ENCODE peak calls at places on chromosomes 16 and 17, in five cellular contexts. U, C, G, F and J are unnamed samples.

GRCh38 chr17:45197555-45198334 is 23.9 kb upstream of the FMNL1 start:
- DNase-seq in U (peak), C (peak), G (peak), F (peak), J (peak)

GRCh38 chr16:79621027-79621426 is 20.5 kb upstream of the MAF start:
- DNase-seq in U (no peak), C (no peak), G (no peak), F (no peak), J (no peak)

GRCh38 chr17:76432004-76432403 is 20.9 kb downstream of the UBE2O start:
- DNase-seq in U (no peak), C (no peak), G (no peak), F (no peak), J (no peak)

GRCh38 chr16:24837969-24838368 is 7.8 kb upstream of the SLC5A11 start:
- DNase-seq in U (no peak), C (no peak), G (no peak), F (no peak), J (no peak)

GRCh38 chr17:2158011-2158410 is 103.1 kb downstream of the HIC1 start:
- DNase-seq in U (no peak), C (no peak), G (no peak), F (no peak), J (no peak)

GRCh38 chr16:29009050-29009837 is 24.4 kb downstream of the LAT start:
- DNase-seq in U (peak), C (no peak), G (no peak), F (no peak), J (no peak)

GRCh38 chr17:3027786-3028532 is 35.4 kb downstream of the OR1D5 start:
- DNase-seq in U (no peak), C (no peak), G (no peak), F (peak), J (no peak)

GRCh38 chr17:73841431-73842060 is 197.3 kb upstream of the SDK2 start:
- DNase-seq in U (no peak), C (no peak), G (peak), F (peak), J (peak)

GRCh38 chr16:75506567-75506966 is 11.3 kb upstream of the CHST6 start:
- DNase-seq in U (no peak), C (peak), G (no peak), F (no peak), J (no peak)

GRCh38 chr16:54940279-54940604 is 9.6 kb downstream of the IRX5 start:
- DNase-seq in U (no peak), C (no peak), G (no peak), F (no peak), J (no peak)

GRCh38 chr16:76265434-76266045 is 11.7 kb upstream of the CNTNAP4 start:
- DNase-seq in U (peak), C (peak), G (peak), F (peak), J (peak)

GRCh38 chr16:66881014-66881417 is 701 bp downstream of the PDP2 start:
- DNase-seq in U (peak), C (no peak), G (no peak), F (no peak), J (no peak)

GRCh38 chr17:83057793-83058477 is 21.5 kb upstream of the METRNL start:
- DNase-seq in U (no peak), C (no peak), G (peak), F (no peak), J (no peak)

GRCh38 chr17:72237223-72237622 is 116.4 kb downstream of the SOX9 start:
- DNase-seq in U (no peak), C (no peak), G (no peak), F (no peak), J (no peak)

GRCh38 chr17:66976781-66977201 is 12.3 kb downstream of the CACNG4 start:
- DNase-seq in U (no peak), C (no peak), G (peak), F (no peak), J (no peak)

GRCh38 chr16:3254309-3254708 is 2.1 kb downstream of the MEFV start:
- DNase-seq in U (no peak), C (no peak), G (peak), F (no peak), J (no peak)

GRCh38 chr16:48182979-48183537 is 27.3 kb upstream of the ABCC12 start:
- DNase-seq in U (no peak), C (no peak), G (no peak), F (no peak), J (no peak)

GRCh38 chr16:48054881-48055601 is 100.8 kb downstream of the ABCC12 start:
- DNase-seq in U (peak), C (peak), G (peak), F (peak), J (peak)

GRCh38 chr17:75518201-75518600 is 1.9 kb downstream of the TSEN54 start:
- DNase-seq in U (no peak), C (no peak), G (no peak), F (no peak), J (no peak)

GRCh38 chr16:83095926-83096692 is 469.3 kb downstream of the CDH13 start:
- DNase-seq in U (no peak), C (no peak), G (no peak), F (no peak), J (no peak)

GRCh38 chr17:37294888-37295287 is 80.9 kb upstream of the C17orf78 start:
- DNase-seq in U (no peak), C (no peak), G (no peak), F (no peak), J (no peak)

GRCh38 chr17:7020894-7021664 is 1.8 kb upstream of the BCL6B start:
- DNase-seq in U (no peak), C (no peak), G (no peak), F (no peak), J (no peak)
- TF ChIP-seq JUND in U (no peak), C (no peak), G (no peak), F (no peak), J (no peak)

DNA sequence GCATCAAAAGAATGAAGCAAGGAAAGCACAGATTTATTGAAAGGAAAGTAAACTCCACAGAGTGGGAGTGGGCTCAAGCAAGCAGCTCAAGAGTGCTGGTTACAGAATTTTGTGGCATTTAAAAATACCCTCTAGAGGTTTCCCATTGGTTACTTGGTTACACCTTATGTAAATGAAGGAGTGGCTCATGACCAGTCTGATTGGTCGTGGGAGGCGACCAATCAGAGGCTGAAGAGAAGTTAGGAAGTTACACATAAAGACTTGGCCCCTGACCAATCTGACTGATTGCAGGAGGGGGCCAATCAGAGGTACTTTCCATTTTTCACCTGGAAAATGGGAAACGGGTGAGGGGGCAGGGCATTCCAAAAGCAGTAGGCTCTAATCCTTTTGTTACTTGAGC is 1373.8 kb upstream of the GOT2 start:
- DNase-seq in U (no peak), C (no peak), G (no peak), F (no peak), J (no peak)
- TF ChIP-seq JUND in U (no peak), C (no peak), G (no peak), F (no peak), J (no peak)

DNA sequence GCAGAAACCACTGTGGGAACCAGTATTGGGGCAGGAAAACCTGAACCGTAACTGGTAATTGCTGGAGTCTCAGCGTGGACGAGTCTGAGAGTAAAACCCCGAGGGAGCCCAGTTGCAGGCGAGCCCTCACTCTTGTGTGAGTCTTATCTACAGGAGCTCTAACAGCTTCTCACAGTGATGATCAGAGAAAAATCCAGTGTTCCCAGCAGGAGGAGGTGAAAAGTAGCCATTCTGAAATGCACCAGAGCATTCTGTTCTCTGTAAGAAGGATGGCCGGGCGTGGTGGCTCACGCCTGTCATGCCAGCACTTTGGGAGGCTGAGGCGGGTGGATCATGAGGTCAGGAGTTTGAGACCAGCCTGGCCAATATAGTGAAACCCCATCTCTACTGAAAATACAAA is 161.2 kb downstream of the COPRS start:
- DNase-seq in U (no peak), C (no peak), G (no peak), F (peak), J (no peak)
- TF ChIP-seq JUND in U (no peak), C (no peak), G (no peak), F (no peak), J (no peak)

GRCh38 chr16:89721644-89722391 is 481 bp downstream of the ZNF276 start:
- DNase-seq in U (peak), C (no peak), G (peak), F (no peak), J (peak)
- TF ChIP-seq JUND in U (no peak), C (no peak), G (no peak), F (no peak), J (no peak)

GRCh38 chr17:7002288-7003047 is 6.6 kb downstream of the ALOX12 start:
- DNase-seq in U (no peak), C (no peak), G (no peak), F (no peak), J (no peak)
- TF ChIP-seq JUND in U (no peak), C (no peak), G (no peak), F (no peak), J (no peak)

GRCh38 chr17:68290955-68291835 is at the start of the genes ARSG and SLC16A6:
- DNase-seq in U (peak), C (peak), G (peak), F (peak), J (peak)
- TF ChIP-seq JUND in U (no peak), C (no peak), G (no peak), F (no peak), J (no peak)

GRCh38 chr16:71542377-71542776 is 16.2 kb downstream of the CHST4 start:
- DNase-seq in U (peak), C (peak), G (peak), F (peak), J (peak)
- TF ChIP-seq JUND in U (no peak), C (no peak), G (no peak), F (no peak), J (no peak)

GRCh38 chr17:50310455-50311111 is 35.3 kb upstream of the XYLT2 start:
- DNase-seq in U (no peak), C (no peak), G (no peak), F (no peak), J (no peak)

GRCh38 chr17:50307654-50308053 is 33.4 kb downstream of the TMEM92 start:
- DNase-seq in U (no peak), C (no peak), G (no peak), F (no peak), J (no peak)

GRCh38 chr17:50311112-50311460 is 34.8 kb upstream of the XYLT2 start:
- DNase-seq in U (no peak), C (no peak), G (no peak), F (no peak), J (no peak)

GRCh38 chr17:50311483-50311882 is 34.4 kb upstream of the XYLT2 start:
- DNase-seq in U (no peak), C (no peak), G (no peak), F (no peak), J (peak)

GRCh38 chr17:50308666-50309065 is 34.4 kb downstream of the TMEM92 start:
- DNase-seq in U (no peak), C (no peak), G (no peak), F (no peak), J (no peak)
- TF ChIP-seq JUND in U (no peak), C (no peak), G (no peak), F (no peak), J (no peak)

DNA sequence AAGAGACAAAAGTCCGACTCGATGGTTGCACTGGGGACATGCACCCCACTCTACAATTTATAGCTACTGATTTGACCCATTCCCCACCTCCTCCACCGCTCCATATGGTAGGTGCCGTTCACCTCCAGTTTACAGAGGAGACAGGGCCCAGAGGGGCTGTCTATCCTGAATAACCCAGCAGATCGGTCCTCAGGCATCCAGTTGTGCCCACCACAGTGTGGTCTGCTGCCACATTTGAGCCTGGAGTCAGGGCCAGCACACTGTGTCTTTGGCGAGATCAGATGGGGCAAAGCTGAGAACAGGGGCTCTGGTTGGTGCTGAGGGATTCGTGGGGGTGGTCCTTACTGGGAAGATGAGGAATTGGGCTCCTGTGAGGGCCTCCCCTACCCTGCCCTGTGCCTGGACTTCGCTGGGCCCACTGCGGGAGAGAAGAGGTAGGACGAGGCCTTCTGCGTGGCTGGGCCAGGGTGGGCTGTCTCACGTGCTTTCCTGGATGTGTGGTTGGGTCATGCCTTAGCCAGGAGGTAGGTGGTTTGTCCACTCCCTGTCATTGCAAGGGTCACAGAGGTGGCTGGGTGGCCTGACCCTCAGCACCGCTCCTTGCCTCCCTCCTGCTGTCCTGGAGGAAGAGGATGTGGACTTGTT is 2.8 kb downstream of the ADCY7 start:
- DNase-seq in U (no peak), C (no peak), G (no peak), F (no peak), J (no peak)
- TF ChIP-seq JUND in U (no peak), C (no peak), G (no peak), F (no peak), J (no peak)

DNA sequence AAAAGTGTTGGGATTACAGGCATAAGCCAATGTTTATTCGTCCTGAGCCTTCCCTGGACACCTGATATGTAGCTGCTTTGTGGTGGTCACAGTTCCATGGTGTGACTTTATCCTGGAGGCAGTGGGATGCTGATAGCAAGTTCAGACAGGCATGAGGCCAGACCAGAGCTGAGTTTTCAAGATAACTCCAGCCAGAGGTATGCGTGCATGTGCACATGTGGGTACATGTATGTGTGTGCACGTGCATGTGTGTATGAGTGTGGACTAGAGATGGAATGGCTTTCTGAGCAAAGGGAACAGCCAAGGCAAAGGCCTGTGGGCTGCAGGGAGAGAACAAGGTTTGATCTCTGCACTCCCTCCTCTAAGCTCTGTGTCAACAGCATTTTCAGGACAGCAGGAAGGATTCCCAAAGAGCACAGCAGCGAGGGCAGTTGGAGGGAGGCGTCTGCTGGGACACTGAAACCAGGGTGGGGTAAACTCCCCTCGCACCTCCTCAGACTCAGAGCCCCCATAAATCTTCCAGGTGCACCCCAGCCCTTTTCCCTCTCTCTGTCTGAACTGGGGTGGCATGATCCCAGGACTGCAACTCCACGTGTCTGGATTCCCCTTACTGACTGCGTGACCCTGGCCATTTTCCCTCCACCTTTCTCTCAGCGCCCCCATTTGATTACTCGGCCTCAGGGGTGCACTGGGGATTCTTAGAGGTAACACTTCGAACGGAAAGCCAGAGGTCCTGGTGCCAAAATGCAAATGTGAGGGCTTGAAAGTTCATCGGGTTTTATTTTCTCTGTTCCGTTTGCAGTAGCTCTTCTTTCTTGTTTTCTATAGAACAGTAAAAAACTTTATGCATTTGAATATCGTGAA is 15.3 kb downstream of the NLRC5 start:
- DNase-seq in U (no peak), C (no peak), G (no peak), F (no peak), J (no peak)
- TF ChIP-seq JUND in U (no peak), C (no peak), G (no peak), F (no peak), J (no peak)